ENCODE peak calls at places on chromosomes 2 and 18, in nine cellular contexts. S is H54; Q is HT1080; N is sciatic nerve; B is stimulated activated CD4-positive, alpha-beta T cell treated with anti-CD3 and anti-CD28 coated beads, Interleukin-15, amount 100 ng/mL, for 1 hour; L is LHCN-M2; W is AG09309; J is right lobe of liver; M is stimulated activated CD8-positive, alpha-beta memory T cell treated with anti-CD3 and anti-CD28 coated beads, Interleukin-12 subunit alpha, Interleukin-12 subunit beta, amount 100 ng/mL, for 1 hour. F is an unnamed sample.

GRCh38 chr2:50769416-50769815 is 262.5 kb downstream of the NRXN1 start:
- DNase-seq in S (no peak), Q (no peak), N (no peak), B (no peak), L (no peak), W (no peak), J (no peak), M (no peak), F (no peak)

GRCh38 chr2:10034333-10035052 is 8.9 kb upstream of the KLF11 start:
- DNase-seq in S (no peak), Q (no peak), N (no peak), B (no peak), L (no peak), W (no peak), J (no peak), M (no peak), F (no peak)

GRCh38 chr2:150107816-150108215 is 379.7 kb downstream of the RND3 start:
- DNase-seq in S (no peak), Q (no peak), N (no peak), B (no peak), L (no peak), W (no peak), J (no peak), M (no peak), F (no peak)

GRCh38 chr2:195312662-195313061 is 344.4 kb upstream of the SLC39A10 start:
- DNase-seq in S (no peak), Q (no peak), N (no peak), B (no peak), L (no peak), W (no peak), J (no peak), M (no peak), F (no peak)

GRCh38 chr2:38213619-38214018 is 137.7 kb upstream of the CYP1B1 start:
- DNase-seq in S (no peak), Q (peak), N (no peak), B (no peak), L (no peak), W (no peak), J (no peak), M (no peak), F (no peak)

GRCh38 chr2:160245614-160246156 is 45.6 kb upstream of the ITGB6 start:
- DNase-seq in S (no peak), Q (no peak), N (no peak), B (no peak), L (no peak), W (no peak), J (no peak), M (no peak), F (no peak)

GRCh38 chr2:233681534-233682099 is at the start of gene UGT1A7:
- DNase-seq in S (no peak), Q (no peak), N (no peak), B (no peak), L (no peak), W (no peak), J (no peak), M (no peak), F (no peak)

GRCh38 chr18:38022247-38022646 is 456.6 kb upstream of the CELF4 start:
- DNase-seq in S (no peak), Q (no peak), N (no peak), B (no peak), L (no peak), W (no peak), J (no peak), M (no peak), F (no peak)

GRCh38 chr2:227180286-227180685 is 15.9 kb downstream of the COL4A3 start:
- DNase-seq in S (no peak), Q (no peak), N (no peak), B (no peak), L (peak), W (no peak), J (no peak), M (no peak), F (no peak)

GRCh38 chr2:212537311-212538155 is 1.1 kb downstream of the ERBB4 start:
- DNase-seq in S (peak), Q (no peak), N (peak), B (no peak), L (no peak), W (no peak), J (peak), M (no peak), F (no peak)

GRCh38 chr2:43274055-43274454 is 47.6 kb upstream of the ZFP36L2 start:
- DNase-seq in S (peak), Q (peak), N (no peak), B (no peak), L (peak), W (no peak), J (no peak), M (no peak), F (no peak)

GRCh38 chr18:46199515-46200147 is 95.4 kb downstream of the HAUS1 start:
- DNase-seq in S (no peak), Q (no peak), N (no peak), B (no peak), L (peak), W (no peak), J (no peak), M (no peak), F (no peak)

GRCh38 chr2:54803783-54804758 is 80.6 kb downstream of the EML6 start:
- DNase-seq in S (no peak), Q (no peak), N (no peak), B (no peak), L (no peak), W (no peak), J (no peak), M (no peak), F (no peak)

GRCh38 chr2:7725132-7725849 is 808.1 kb downstream of the RNF144A start:
- DNase-seq in S (no peak), Q (no peak), N (no peak), B (no peak), L (no peak), W (no peak), J (no peak), M (no peak), F (no peak)

F was measured in left colon.